ENCODE peak calls at places on chromosomes 4 and X, in four cellular contexts. G is cerebellar nuclear complex, E is COR-L47, D is NCI-H1092. B is an unnamed sample.

GRCh38 chr4:184370711-184371389 is 103.5 kb downstream of the IRF2 start:
- DNase-seq in D (no peak), E (no peak), G (no peak), B (peak)

GRCh38 chr4:169615467-169616106 is 3.2 kb upstream of the NEK1 start:
- DNase-seq in E (no peak), D (no peak), G (no peak), B (no peak)

GRCh38 chrX:133921764-133922389 is 63.5 kb downstream of the GPC3 start:
- DNase-seq in D (peak), G (no peak), E (no peak), B (no peak)

GRCh38 chr4:185013715-185014114 is 4.6 kb upstream of the HELT start:
- DNase-seq in D (no peak), E (no peak), G (no peak), B (no peak)

GRCh38 chrX:75155454-75155829 is 641 bp downstream of the ABCB7 start:
- DNase-seq in G (no peak), D (no peak), E (no peak), B (no peak)

GRCh38 chrX:104411800-104412199 is 154.2 kb upstream of the IL1RAPL2 start:
- DNase-seq in D (no peak), G (no peak), E (no peak), B (no peak)

GRCh38 chr4:19194672-19195071 is 1057.0 kb upstream of the SLIT2 start:
- DNase-seq in G (no peak), D (no peak), E (no peak), B (no peak)

GRCh38 chr4:52932586-52933482 is 70.7 kb downstream of the RASL11B start:
- DNase-seq in D (no peak), E (no peak), G (no peak), B (no peak)

GRCh38 chr4:186144596-186145569 is 40.4 kb downstream of the FAM149A start:
- DNase-seq in D (peak), G (no peak), E (no peak), B (no peak)

GRCh38 chr4:2940267-2941137 is 22.7 kb downstream of the NOP14 start:
- DNase-seq in E (no peak), G (no peak), D (no peak), B (no peak)

GRCh38 chr4:76738081-76738931 is 159.6 kb downstream of the SOWAHB start:
- DNase-seq in D (no peak), E (no peak), G (no peak), B (no peak)

GRCh38 chr4:177386416-177386815 is 55.8 kb downstream of the AGA start:
- DNase-seq in E (peak), G (no peak), D (no peak), B (no peak)

GRCh38 chr4:174631901-174632758 is 109.8 kb upstream of the HPGD start:
- DNase-seq in G (no peak), D (peak), E (peak), B (peak)

GRCh38 chr4:84957509-84958420 is 8.7 kb downstream of the WDFY3 start:
- DNase-seq in D (no peak), E (no peak), G (no peak), B (peak)

GRCh38 chr4:176775326-176775725 is 17.4 kb downstream of the VEGFC start:
- DNase-seq in E (no peak), D (no peak), G (no peak), B (no peak)

GRCh38 chr4:27398911-27399310 is 538.3 kb downstream of the STIM2 start:
- DNase-seq in G (no peak), D (no peak), E (no peak), B (no peak)

GRCh38 chr4:151676301-151676700 is 84.5 kb downstream of the GATB start:
- DNase-seq in G (no peak), E (no peak), D (peak), B (peak)

GRCh38 chr4:180372671-180373070 is 1870.5 kb upstream of the TENM3 start:
- DNase-seq in D (no peak), E (no peak), G (no peak), B (no peak)

GRCh38 chrX:153492543-153492942 is 2.2 kb upstream of the BGN start:
- DNase-seq in E (no peak), G (no peak), D (no peak), B (no peak)

GRCh38 chr4:62571494-62571893 is 1371.4 kb downstream of the ADGRL3 start:
- DNase-seq in E (no peak), G (no peak), D (no peak), B (no peak)

GRCh38 chr4:165440415-165440882 is 61.6 kb downstream of the CPE start:
- DNase-seq in G (no peak), D (no peak), E (no peak), B (peak)

GRCh38 chrX:132217203-132218073 is 1.8 kb downstream of the RAP2C start:
- DNase-seq in D (peak), G (no peak), E (peak), B (peak)

GRCh38 chr4:150126201-150126879 is 48.1 kb downstream of the DCLK2 start:
- DNase-seq in G (no peak), E (no peak), D (no peak), B (no peak)

GRCh38 chr4:73707918-73708577 is 32.3 kb upstream of the CXCL8 start:
- DNase-seq in E (no peak), G (no peak), D (no peak), B (peak)

GRCh38 chr4:75513529-75514130 is 573 bp downstream of the RCHY1 start:
- DNase-seq in G (no peak), E (no peak), D (no peak), B (no peak)

GRCh38 chrX:43349363-43349762 is 306.7 kb upstream of the MAOA start:
- DNase-seq in D (no peak), G (no peak), E (no peak), B (no peak)

GRCh38 chr4:145825255-145825654 is 113.4 kb downstream of the ZNF827 start:
- DNase-seq in G (no peak), D (no peak), E (no peak), B (no peak)